ENCODE peak calls at places on chromosome 14, in ten cellular contexts. One of them, this sample, is unnamed.

GRCh38 chr14:74038015-74038859 is 19.1 kb downstream of the BBOF1 start:
- DNase-seq in smooth muscle cell of the brain vasculature: peak
- DNase-seq in NCI-H1092 treated with DMSO at 0.1 percent for 48 hours: peak
- DNase-seq in activated gamma-delta T cell: no peak
- DNase-seq in NCI-H524: peak
- DNase-seq in GM23338: peak
- DNase-seq in stimulated activated CD4-positive, alpha-beta T cell treated with anti-CD3 and anti-CD28 coated beads, Interleukin-15, amount 100 ng/mL, for 1 hour: no peak
- DNase-seq in NAMALWA: peak
- DNase-seq in small intestine: peak
- DNase-seq in HS-5: peak
- DNase-seq in this sample: no peak

GRCh38 chr14:91125271-91125661 is 11.4 kb downstream of the DGLUCY start:
- DNase-seq in smooth muscle cell of the brain vasculature: no peak
- DNase-seq in NCI-H1092 treated with DMSO at 0.1 percent for 48 hours: no peak
- DNase-seq in activated gamma-delta T cell: no peak
- DNase-seq in NCI-H524: no peak
- DNase-seq in GM23338: no peak
- DNase-seq in stimulated activated CD4-positive, alpha-beta T cell treated with anti-CD3 and anti-CD28 coated beads, Interleukin-15, amount 100 ng/mL, for 1 hour: no peak
- DNase-seq in NAMALWA: no peak
- DNase-seq in small intestine: no peak
- DNase-seq in HS-5: no peak
- DNase-seq in this sample: no peak

GRCh38 chr14:39773387-39773786 is 341.2 kb upstream of the FBXO33 start:
- DNase-seq in smooth muscle cell of the brain vasculature: no peak
- DNase-seq in NCI-H1092 treated with DMSO at 0.1 percent for 48 hours: no peak
- DNase-seq in activated gamma-delta T cell: no peak
- DNase-seq in NCI-H524: no peak
- DNase-seq in GM23338: peak
- DNase-seq in stimulated activated CD4-positive, alpha-beta T cell treated with anti-CD3 and anti-CD28 coated beads, Interleukin-15, amount 100 ng/mL, for 1 hour: no peak
- DNase-seq in NAMALWA: no peak
- DNase-seq in small intestine: no peak
- DNase-seq in HS-5: no peak
- DNase-seq in this sample: no peak

GRCh38 chr14:36069535-36069900 is 107.0 kb downstream of the PTCSC3 start:
- DNase-seq in smooth muscle cell of the brain vasculature: no peak
- DNase-seq in NCI-H1092 treated with DMSO at 0.1 percent for 48 hours: peak
- DNase-seq in activated gamma-delta T cell: no peak
- DNase-seq in NCI-H524: peak
- DNase-seq in GM23338: peak
- DNase-seq in stimulated activated CD4-positive, alpha-beta T cell treated with anti-CD3 and anti-CD28 coated beads, Interleukin-15, amount 100 ng/mL, for 1 hour: no peak
- DNase-seq in NAMALWA: peak
- DNase-seq in small intestine: peak
- DNase-seq in HS-5: no peak
- DNase-seq in this sample: no peak

GRCh38 chr14:75514673-75515630 is 7.3 kb upstream of the BATF start:
- DNase-seq in smooth muscle cell of the brain vasculature: no peak
- DNase-seq in NCI-H1092 treated with DMSO at 0.1 percent for 48 hours: no peak
- DNase-seq in activated gamma-delta T cell: peak
- DNase-seq in NCI-H524: no peak
- DNase-seq in GM23338: peak
- DNase-seq in stimulated activated CD4-positive, alpha-beta T cell treated with anti-CD3 and anti-CD28 coated beads, Interleukin-15, amount 100 ng/mL, for 1 hour: peak
- DNase-seq in NAMALWA: peak
- DNase-seq in small intestine: peak
- DNase-seq in HS-5: no peak
- DNase-seq in this sample: no peak

GRCh38 chr14:30223385-30223785 is 295.7 kb upstream of the PRKD1 start:
- DNase-seq in smooth muscle cell of the brain vasculature: peak
- DNase-seq in NCI-H1092 treated with DMSO at 0.1 percent for 48 hours: peak
- DNase-seq in activated gamma-delta T cell: no peak
- DNase-seq in NCI-H524: no peak
- DNase-seq in GM23338: no peak
- DNase-seq in stimulated activated CD4-positive, alpha-beta T cell treated with anti-CD3 and anti-CD28 coated beads, Interleukin-15, amount 100 ng/mL, for 1 hour: no peak
- DNase-seq in NAMALWA: no peak
- DNase-seq in small intestine: peak
- DNase-seq in HS-5: peak
- DNase-seq in this sample: peak

GRCh38 chr14:36271939-36272907 is 48.2 kb downstream of the MBIP start:
- DNase-seq in smooth muscle cell of the brain vasculature: no peak
- DNase-seq in NCI-H1092 treated with DMSO at 0.1 percent for 48 hours: no peak
- DNase-seq in activated gamma-delta T cell: no peak
- DNase-seq in NCI-H524: peak
- DNase-seq in GM23338: peak
- DNase-seq in stimulated activated CD4-positive, alpha-beta T cell treated with anti-CD3 and anti-CD28 coated beads, Interleukin-15, amount 100 ng/mL, for 1 hour: no peak
- DNase-seq in NAMALWA: no peak
- DNase-seq in small intestine: peak
- DNase-seq in HS-5: no peak
- DNase-seq in this sample: no peak

GRCh38 chr14:92382677-92383076 is 59.7 kb downstream of the SLC24A4 start:
- DNase-seq in smooth muscle cell of the brain vasculature: no peak
- DNase-seq in NCI-H1092 treated with DMSO at 0.1 percent for 48 hours: no peak
- DNase-seq in activated gamma-delta T cell: no peak
- DNase-seq in NCI-H524: peak
- DNase-seq in GM23338: peak
- DNase-seq in stimulated activated CD4-positive, alpha-beta T cell treated with anti-CD3 and anti-CD28 coated beads, Interleukin-15, amount 100 ng/mL, for 1 hour: no peak
- DNase-seq in NAMALWA: peak
- DNase-seq in small intestine: no peak
- DNase-seq in HS-5: no peak
- DNase-seq in this sample: no peak

GRCh38 chr14:99586761-99587462 is 17.1 kb downstream of the CCDC85C start:
- DNase-seq in smooth muscle cell of the brain vasculature: no peak
- DNase-seq in NCI-H1092 treated with DMSO at 0.1 percent for 48 hours: no peak
- DNase-seq in activated gamma-delta T cell: no peak
- DNase-seq in NCI-H524: no peak
- DNase-seq in GM23338: no peak
- DNase-seq in stimulated activated CD4-positive, alpha-beta T cell treated with anti-CD3 and anti-CD28 coated beads, Interleukin-15, amount 100 ng/mL, for 1 hour: no peak
- DNase-seq in NAMALWA: no peak
- DNase-seq in small intestine: no peak
- DNase-seq in HS-5: no peak
- DNase-seq in this sample: no peak